ENCODE peak calls at places on chromosomes 11 and 22, in six cellular contexts. M is mesothelial cell of epicardium, R is stomach, U is SK-N-SH, W is Peyer's patch, K is astrocyte. F is an unnamed sample.

GRCh38 chr11:87432006-87432405 is 394.3 kb downstream of the TMEM135 start:
- DNase-seq in M (no peak), R (no peak), U (no peak), W (no peak), K (peak), F (no peak)

GRCh38 chr11:69644071-69644961 is 3.4 kb downstream of the CCND1 start:
- DNase-seq in M (peak), R (peak), U (peak), W (peak), K (peak), F (no peak)

GRCh38 chr11:16794047-16794818 is 55.8 kb downstream of the C11orf58 start:
- DNase-seq in M (no peak), R (no peak), U (no peak), W (peak), K (no peak), F (no peak)

GRCh38 chr22:19430890-19431541 is 517 bp downstream of the HIRA start:
- DNase-seq in M (peak), R (peak), U (peak), W (peak), K (no peak), F (peak)

GRCh38 chr22:37314315-37315046 is 32.2 kb downstream of the CYTH4 start:
- DNase-seq in M (no peak), R (no peak), U (no peak), W (no peak), K (no peak), F (peak)

GRCh38 chr11:66846671-66847091 is 3.4 kb downstream of the RCE1 start:
- DNase-seq in M (no peak), R (peak), U (no peak), W (no peak), K (no peak), F (peak)

GRCh38 chr11:30631148-30631547 is 45.0 kb upstream of the MPPED2 start:
- DNase-seq in M (no peak), R (no peak), U (no peak), W (no peak), K (no peak), F (no peak)

GRCh38 chr11:86942212-86942611 is 13.0 kb downstream of the FZD4 start:
- DNase-seq in M (no peak), R (no peak), U (no peak), W (no peak), K (no peak), F (no peak)

GRCh38 chr11:128174465-128175101 is 412.8 kb downstream of the ETS1 start:
- DNase-seq in M (no peak), R (no peak), U (no peak), W (no peak), K (peak), F (no peak)

GRCh38 chr11:1167751-1168231 is 10.0 kb downstream of the MUC5AC start:
- DNase-seq in M (no peak), R (no peak), U (peak), W (peak), K (no peak), F (no peak)

GRCh38 chr22:36817429-36817783 is 571 bp upstream of the PVALB start:
- DNase-seq in M (no peak), R (no peak), U (no peak), W (no peak), K (no peak), F (no peak)

GRCh38 chr11:54558407-54558806 is 45.4 kb downstream of the OR4C46 start:
- DNase-seq in M (no peak), R (no peak), U (no peak), W (no peak), K (no peak), F (no peak)

GRCh38 chr11:134581121-134581626 is 169.1 kb upstream of the B3GAT1 start:
- DNase-seq in M (no peak), R (no peak), U (no peak), W (no peak), K (no peak), F (no peak)

GRCh38 chr11:126186031-126186698 is 25.3 kb downstream of the RPUSD4 start:
- DNase-seq in M (no peak), R (no peak), U (no peak), W (no peak), K (no peak), F (no peak)

GRCh38 chr22:27597703-27598444 is 203.7 kb downstream of the MN1 start:
- DNase-seq in M (no peak), R (no peak), U (no peak), W (no peak), K (no peak), F (no peak)

GRCh38 chr11:65539401-65540289 is 14.8 kb downstream of the SCYL1 start:
- DNase-seq in M (no peak), R (peak), U (peak), W (peak), K (no peak), F (peak)

GRCh38 chr22:50713571-50714056 is 24.4 kb upstream of the ACR start:
- DNase-seq in M (no peak), R (no peak), U (no peak), W (no peak), K (no peak), F (no peak)

GRCh38 chr11:134530826-134531225 is 118.8 kb upstream of the B3GAT1 start:
- DNase-seq in M (peak), R (no peak), U (no peak), W (no peak), K (no peak), F (no peak)

GRCh38 chr22:45194686-45195085 is 31.0 kb downstream of the NUP50 start:
- DNase-seq in M (no peak), R (no peak), U (no peak), W (no peak), K (no peak), F (no peak)

GRCh38 chr22:25919452-25919851 is 177.5 kb downstream of the MYO18B start:
- DNase-seq in M (no peak), R (no peak), U (no peak), W (no peak), K (no peak), F (no peak)

GRCh38 chr22:19892249-19892879 is 37.7 kb upstream of the GNB1L start:
- DNase-seq in M (no peak), R (no peak), U (peak), W (no peak), K (peak), F (no peak)

GRCh38 chr11:66835762-66836405 is 7.4 kb upstream of the RCE1 start:
- DNase-seq in M (no peak), R (no peak), U (no peak), W (no peak), K (peak), F (no peak)

GRCh38 chr11:114258696-114259095 is 37.5 kb upstream of the NNMT start:
- DNase-seq in M (no peak), R (no peak), U (no peak), W (no peak), K (no peak), F (peak)

GRCh38 chr11:133579165-133580031 is 47.1 kb upstream of the OPCML start:
- DNase-seq in M (no peak), R (no peak), U (peak), W (no peak), K (no peak), F (no peak)

GRCh38 chr11:107695446-107695845 is 16.4 kb downstream of the SLN start:
- DNase-seq in M (no peak), R (no peak), U (no peak), W (no peak), K (no peak), F (no peak)

GRCh38 chr11:93719310-93719709 is 22.0 kb downstream of the TAF1D start:
- DNase-seq in M (no peak), R (no peak), U (no peak), W (no peak), K (no peak), F (no peak)

GRCh38 chr11:93717501-93717900 is 23.8 kb downstream of the TAF1D start:
- DNase-seq in M (no peak), R (no peak), U (no peak), W (no peak), K (peak), F (no peak)

GRCh38 chr11:93724090-93724489 is 17.2 kb downstream of the TAF1D start:
- DNase-seq in M (no peak), R (no peak), U (no peak), W (no peak), K (no peak), F (no peak)

GRCh38 chr11:93718057-93718563 is 23.2 kb downstream of the TAF1D start:
- DNase-seq in M (no peak), R (no peak), U (no peak), W (no peak), K (no peak), F (no peak)

DNA sequence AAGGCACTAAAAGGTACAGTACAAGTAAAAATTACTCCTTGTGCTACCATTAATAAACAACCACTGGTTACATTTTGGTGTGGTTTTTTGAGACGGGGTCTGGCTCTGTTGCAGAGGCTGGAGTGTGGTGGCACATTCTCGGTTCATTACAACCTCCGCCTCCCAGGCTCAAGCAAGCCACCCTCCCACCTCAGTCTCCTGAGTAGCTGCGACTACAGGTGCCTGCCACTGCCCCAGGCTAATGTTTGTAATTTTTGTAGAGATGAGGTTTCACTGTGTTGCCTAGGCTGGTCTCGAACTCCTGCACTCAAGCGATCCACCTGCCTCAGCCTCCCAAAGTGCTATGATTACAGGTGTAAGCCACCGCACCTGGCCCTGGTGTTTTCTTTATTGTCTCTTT is 20.8 kb downstream of the TAF1D start:
- DNase-seq in M (no peak), R (no peak), U (no peak), W (no peak), K (no peak), F (no peak)
- TF ChIP-seq CTCF in M (no peak), R (no peak), U (no peak), W (no peak), K (no peak), F (no peak)

GRCh38 chr11:111777094-111778046 is 11.2 kb upstream of the PPP2R1B start:
- DNase-seq in M (no peak), R (no peak), U (peak), W (no peak), K (peak), F (no peak)
- TF ChIP-seq CTCF in M (peak), R (peak), U (peak), W (peak), K (peak), F (no peak)

DNA sequence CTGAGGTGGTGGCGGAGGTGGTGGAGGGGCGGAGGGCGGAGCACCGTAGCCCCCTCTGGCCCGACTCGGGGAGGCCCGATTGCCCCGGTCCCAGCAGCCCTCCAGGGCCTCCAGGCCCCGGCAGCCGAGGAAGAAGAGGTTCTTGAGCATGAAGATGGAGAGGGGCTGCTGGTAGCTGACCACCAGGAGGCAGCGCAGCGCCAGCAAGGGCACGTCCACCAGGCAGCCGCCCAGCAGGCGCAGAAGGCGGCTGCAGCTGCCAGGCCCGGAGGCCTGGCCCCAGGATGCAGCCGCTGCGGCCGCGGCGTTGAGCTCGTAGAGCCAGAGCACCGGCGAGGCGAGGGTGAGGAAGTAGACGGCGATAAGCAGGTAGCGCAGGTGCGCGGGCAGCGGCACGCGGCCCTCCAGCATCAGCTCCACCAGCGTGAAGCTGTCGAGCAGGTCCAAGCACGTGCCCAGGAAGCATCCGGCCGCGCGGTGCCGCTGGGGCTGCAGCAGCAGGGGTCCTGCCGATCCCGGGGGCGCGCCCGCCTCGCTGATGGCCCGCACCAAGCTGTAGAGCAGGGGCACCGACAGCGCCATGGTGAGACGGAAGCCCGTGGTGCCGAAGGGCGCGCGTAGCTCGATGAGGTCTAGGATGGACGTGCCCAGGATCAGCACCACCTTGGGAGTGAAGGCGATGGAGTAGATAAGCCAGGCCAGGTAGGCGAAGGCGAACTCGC is 1.5 kb downstream of the TMEM121B start:
- DNase-seq in M (no peak), R (no peak), U (peak), W (peak), K (no peak), F (no peak)
- TF ChIP-seq CTCF in M (no peak), R (no peak), U (peak), W (peak), K (no peak), F (no peak)

DNA sequence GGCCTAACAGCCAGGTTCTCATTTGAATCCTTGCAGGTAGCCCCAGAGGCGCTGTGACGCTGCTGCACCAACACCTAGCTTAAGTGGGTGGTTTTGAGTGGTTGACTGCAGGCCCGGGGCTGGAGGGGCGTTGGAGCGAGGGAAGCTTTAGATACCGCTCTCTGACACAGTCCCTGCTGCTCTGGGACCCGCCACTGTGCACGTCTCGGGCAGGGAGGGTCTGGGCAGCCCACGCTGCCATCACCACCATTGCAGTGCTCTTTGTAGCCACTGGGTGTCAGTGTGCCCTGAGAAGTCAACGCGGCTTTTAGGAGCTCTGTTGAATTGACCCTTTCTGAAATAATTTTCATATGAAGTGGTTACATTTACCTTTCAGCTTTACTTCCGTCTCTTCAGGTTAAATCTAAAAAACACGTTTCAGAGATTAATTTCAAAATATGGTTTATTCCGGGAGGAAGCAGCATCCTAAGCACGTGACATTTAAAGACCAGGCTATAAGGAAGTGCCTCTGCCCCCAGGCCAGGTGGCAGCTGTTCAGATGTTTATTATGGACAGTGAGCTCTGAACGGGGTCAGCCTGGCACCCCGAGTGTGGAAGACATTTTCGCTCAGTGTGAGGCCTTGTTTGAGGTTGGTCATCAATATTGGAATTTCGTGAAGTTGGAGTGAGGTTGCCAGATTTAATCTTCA is 30.9 kb upstream of the PARVB start:
- DNase-seq in M (peak), R (peak), U (peak), W (peak), K (peak), F (peak)
- TF ChIP-seq CTCF in M (peak), R (peak), U (peak), W (peak), K (peak), F (peak)

DNA sequence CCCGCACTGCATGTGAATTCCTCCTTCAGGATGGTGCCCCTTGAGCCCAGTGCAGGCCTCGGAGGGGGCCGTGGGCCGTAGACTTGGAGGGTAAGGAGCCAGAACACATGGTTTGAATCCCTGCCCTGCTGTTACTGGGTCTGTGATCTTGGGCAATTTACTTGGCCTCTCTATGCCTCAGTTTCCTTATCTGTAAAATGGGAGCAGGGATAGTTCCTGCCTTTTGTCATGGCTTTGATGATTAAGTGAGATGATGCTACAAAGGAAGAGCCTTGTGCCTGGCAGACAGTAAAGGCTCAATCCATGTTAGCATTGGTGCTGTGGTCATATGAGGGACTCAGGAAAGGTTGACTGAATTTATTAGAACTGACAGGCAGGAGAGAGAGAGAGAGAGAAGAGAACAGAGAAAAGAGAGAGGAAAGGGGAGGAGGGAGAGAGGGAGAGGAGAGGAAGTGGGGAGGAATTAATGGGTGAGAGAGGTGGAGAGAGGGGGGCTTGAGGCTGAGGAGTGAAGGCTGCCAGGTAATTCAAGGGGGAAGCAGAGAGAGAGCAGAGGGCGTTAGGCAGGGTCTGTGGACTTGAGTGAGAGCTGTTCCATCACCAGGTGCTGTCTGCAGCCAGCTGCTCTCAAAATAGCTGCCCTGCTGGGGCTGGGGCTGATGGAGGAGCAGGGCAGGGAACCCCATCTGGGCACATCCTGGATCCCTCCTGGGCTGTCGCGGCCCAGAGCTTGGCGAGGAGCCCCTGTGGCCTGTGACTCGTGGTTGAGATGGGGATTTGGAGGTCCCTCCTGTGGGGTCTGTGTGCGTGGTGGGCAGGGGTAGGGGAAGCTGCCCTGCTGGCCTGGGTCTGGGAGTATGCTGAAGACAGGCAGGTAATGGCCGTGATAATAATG is 44.1 kb downstream of the MCM5 start:
- DNase-seq in M (no peak), R (no peak), U (no peak), W (no peak), K (no peak), F (no peak)
- TF ChIP-seq CTCF in M (no peak), R (no peak), U (no peak), W (no peak), K (no peak), F (no peak)

GRCh38 chr22:23144926-23145906 is at the start of gene RAB36:
- DNase-seq in M (peak), R (peak), U (peak), W (peak), K (peak), F (peak)
- TF ChIP-seq CTCF in M (no peak), R (no peak), U (no peak), W (no peak), K (no peak), F (no peak)

DNA sequence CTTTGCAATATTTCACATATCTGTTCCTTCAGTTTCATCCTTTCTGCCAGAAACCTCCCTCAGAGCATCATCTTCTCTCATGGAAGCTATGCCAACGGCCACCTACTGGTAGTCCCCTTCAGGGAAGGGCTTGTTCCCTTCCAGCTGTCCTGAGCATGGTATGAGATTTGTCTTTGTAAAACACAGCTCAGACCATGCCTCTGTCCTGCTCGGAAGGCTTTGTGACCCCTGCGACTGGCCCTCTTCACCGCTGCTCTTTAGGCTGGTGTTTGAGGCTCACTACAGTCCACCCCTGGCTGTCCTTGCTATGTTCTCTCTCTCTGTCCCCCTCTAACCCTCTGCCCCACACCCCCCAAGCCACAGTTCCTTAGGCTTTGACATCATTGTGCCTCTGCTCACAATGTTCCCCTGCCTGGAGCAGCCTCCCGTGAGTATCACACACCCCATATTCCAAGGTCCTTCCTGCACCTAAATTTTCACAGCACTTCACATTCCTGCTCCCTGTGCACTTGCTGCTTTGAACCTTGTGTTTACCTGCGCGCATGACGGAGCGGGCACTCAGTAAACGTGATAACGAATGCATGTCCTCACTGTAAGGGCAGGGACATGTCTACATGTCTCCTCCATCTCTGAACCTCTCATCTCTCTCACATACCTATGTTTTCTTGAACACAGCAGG is 24.0 kb upstream of the ACER3 start:
- DNase-seq in M (no peak), R (peak), U (no peak), W (peak), K (no peak), F (no peak)
- TF ChIP-seq CTCF in M (no peak), R (no peak), U (no peak), W (peak), K (no peak), F (no peak)

DNA sequence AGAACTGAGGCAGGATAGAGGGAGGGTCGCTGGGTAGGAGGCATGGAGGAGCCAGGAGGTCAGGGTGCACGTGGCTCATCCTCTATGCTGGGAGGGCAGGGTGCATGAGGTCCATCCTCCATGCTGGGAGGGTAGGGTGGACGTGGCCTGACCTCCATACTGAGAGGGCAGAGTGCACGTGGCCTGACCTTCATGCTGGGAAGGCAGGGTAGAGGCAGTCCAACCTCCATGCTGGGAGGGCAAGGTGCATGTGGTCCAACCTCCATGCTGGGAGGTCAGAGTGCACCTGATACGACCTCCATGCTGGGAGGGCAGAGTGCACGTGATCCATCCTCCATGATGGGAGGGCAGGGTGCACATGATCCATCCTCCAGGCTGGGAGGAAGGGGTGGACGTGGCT is 622.3 kb downstream of the BRD1 start:
- DNase-seq in M (peak), R (peak), U (no peak), W (no peak), K (no peak), F (no peak)
- TF ChIP-seq CTCF in M (no peak), R (no peak), U (no peak), W (no peak), K (no peak), F (no peak)